ENCODE peak calls at places on chromosomes 6 and 20, in ten cellular contexts. Z, R, I, Y, K, D, V, O, L and T are unnamed samples.

GRCh38 chr6:134657751-134658522 is 292.0 kb downstream of the ALDH8A1 start:
- DNase-seq in Z (no peak), R (peak; percentile 65), I (no peak), Y (no peak), K (no peak), D (no peak), V (no peak), O (no peak), L (no peak), T (no peak)

GRCh38 chr20:52048365-52048764 is 143.2 kb downstream of the ZFP64 start:
- DNase-seq in Z (no peak), R (no peak), I (no peak), Y (no peak), K (peak; percentile 46), D (no peak), V (no peak), O (no peak), L (no peak), T (peak; percentile 61)

GRCh38 chr6:1498491-1499113 is 109.2 kb downstream of the FOXF2 start:
- DNase-seq in Z (no peak), R (no peak), I (no peak), Y (no peak), K (no peak), D (no peak), V (no peak), O (no peak), L (no peak), T (no peak)

GRCh38 chr20:49288250-49288751 is 10.4 kb upstream of the ZNFX1 start:
- DNase-seq in Z (no peak), R (no peak), I (no peak), Y (no peak), K (no peak), D (no peak), V (no peak), O (no peak), L (no peak), T (no peak)

GRCh38 chr20:48329676-48330644 is 497.8 kb downstream of the PREX1 start:
- DNase-seq in Z (no peak), R (peak; percentile 43), I (no peak), Y (no peak), K (peak; percentile 32), D (no peak), V (no peak), O (no peak), L (no peak), T (peak; percentile 13)

GRCh38 chr6:84606860-84607259 is 157.5 kb downstream of the TBX18 start:
- DNase-seq in Z (no peak), R (no peak), I (no peak), Y (no peak), K (no peak), D (no peak), V (no peak), O (no peak), L (no peak), T (no peak)

GRCh38 chr6:55276745-55277627 is 50.3 kb upstream of the GFRAL start:
- DNase-seq in Z (no peak), R (peak; percentile 57), I (no peak), Y (no peak), K (peak; percentile 7), D (no peak), V (peak; percentile 14), O (no peak), L (peak; percentile 38), T (peak; percentile 48)

GRCh38 chr6:82750570-82750969 is 315.1 kb downstream of the UBE3D start:
- DNase-seq in Z (no peak), R (no peak), I (no peak), Y (no peak), K (peak; percentile 82), D (no peak), V (no peak), O (no peak), L (no peak), T (no peak)

GRCh38 chr6:155265843-155266535 is 2.2 kb downstream of the CLDN20 start:
- DNase-seq in Z (no peak), R (no peak), I (no peak), Y (no peak), K (no peak), D (no peak), V (no peak), O (no peak), L (no peak), T (no peak)

GRCh38 chr20:10216146-10216741 is 2.4 kb upstream of the SNAP25 start:
- DNase-seq in Z (no peak), R (no peak), I (no peak), Y (no peak), K (peak; percentile 9), D (no peak), V (no peak), O (no peak), L (no peak), T (no peak)

GRCh38 chr6:14661188-14661587 is 543.6 kb downstream of the CD83 start:
- DNase-seq in Z (no peak), R (peak; percentile 41), I (no peak), Y (no peak), K (no peak), D (no peak), V (no peak), O (no peak), L (no peak), T (no peak)

GRCh38 chr6:154503576-154504501 is 6.6 kb downstream of the CNKSR3 start:
- DNase-seq in Z (no peak), R (no peak), I (no peak), Y (no peak), K (no peak), D (no peak), V (no peak), O (no peak), L (no peak), T (no peak)

GRCh38 chr6:80468398-80468797 is 361.9 kb downstream of the BCKDHB start:
- DNase-seq in Z (no peak), R (no peak), I (no peak), Y (no peak), K (no peak), D (no peak), V (no peak), O (no peak), L (no peak), T (no peak)

GRCh38 chr6:169848946-169849345 is 97.5 kb downstream of the ERMARD start:
- DNase-seq in Z (no peak), R (no peak), I (no peak), Y (peak; percentile 11), K (no peak), D (no peak), V (no peak), O (no peak), L (no peak), T (no peak)

GRCh38 chr6:108434222-108434621 is 126.5 kb upstream of the FOXO3 start:
- DNase-seq in Z (no peak), R (no peak), I (no peak), Y (no peak), K (no peak), D (no peak), V (no peak), O (no peak), L (no peak), T (no peak)

GRCh38 chr6:16338577-16339262 is 100.3 kb downstream of the GMPR start:
- DNase-seq in Z (peak; percentile 89), R (peak; percentile 58), I (peak; percentile 91), Y (peak; percentile 34), K (peak; percentile 95), D (peak; percentile 56), V (no peak), O (peak; percentile 89), L (peak; percentile 80), T (no peak)

GRCh38 chr20:44888226-44889103 is 3.0 kb downstream of the YWHAB start:
- DNase-seq in Z (no peak), R (peak; percentile 87), I (no peak), Y (no peak), K (no peak), D (no peak), V (no peak), O (no peak), L (no peak), T (no peak)

GRCh38 chr6:20402181-20403079 is 751 bp downstream of the E2F3 start:
- DNase-seq in Z (peak; percentile 72), R (no peak), I (peak; percentile 71), Y (peak; percentile 35), K (peak; percentile 54), D (no peak), V (peak; percentile 30), O (peak; percentile 84), L (peak; percentile 67), T (peak; percentile 61)

GRCh38 chr6:20403080-20403765 is 1.5 kb downstream of the E2F3 start:
- DNase-seq in Z (peak; percentile 96), R (peak; percentile 76), I (peak; percentile 89), Y (peak; percentile 84), K (peak; percentile 78), D (peak; percentile 76), V (peak; percentile 65), O (peak; percentile 98), L (peak; percentile 92), T (peak; percentile 93)

GRCh38 chr6:20403766-20404640 is 2.3 kb downstream of the E2F3 start:
- DNase-seq in Z (peak; percentile 70), R (peak; percentile 51), I (no peak), Y (peak; percentile 34), K (peak; percentile 61), D (no peak), V (no peak), O (no peak), L (no peak), T (peak; percentile 61)

GRCh38 chr6:20401403-20402180 is at the start of gene E2F3:
- DNase-seq in Z (peak; percentile 100), R (peak; percentile 100), I (peak; percentile 100), Y (peak; percentile 100), K (peak; percentile 99), D (peak; percentile 100), V (peak; percentile 100), O (peak; percentile 99), L (peak; percentile 100), T (peak; percentile 99)

GRCh38 chr6:20404641-20405032 is 3.0 kb downstream of the E2F3 start:
- DNase-seq in Z (no peak), R (peak; percentile 59), I (peak; percentile 65), Y (no peak), K (peak; percentile 62), D (no peak), V (peak; percentile 17), O (no peak), L (no peak), T (peak; percentile 79)
- H3K4me3 ChIP-seq in Z (peak overlapping the region; percentile 87), R (peak overlapping the region; percentile 93), I (peak overlapping the region; percentile 90), Y (peak overlapping the region; percentile 74), K (peak overlapping the region; percentile 84), D (peak overlapping the region; percentile 97), V (peak overlapping the region; percentile 87), O (peak overlapping the region; percentile 92), L (peak overlapping the region; percentile 89), T (peak overlapping the region; percentile 90)

GRCh38 chr20:17878069-17878911 is 90.3 kb downstream of the SNX5 start:
- DNase-seq in Z (peak; percentile 58), R (no peak), I (peak; percentile 50), Y (no peak), K (no peak), D (no peak), V (no peak), O (no peak), L (no peak), T (no peak)
- H3K4me1 ChIP-seq in Z (peaks cover 28% of the 10 kb centered on the region), R (no peaks in the 10 kb centered on the region), I (peaks cover 33% of the 10 kb centered on the region), Y (peaks cover 32% of the 10 kb centered on the region), K (peaks cover 22% of the 10 kb centered on the region), D (peaks cover 25% of the 10 kb centered on the region), V (peaks cover 24% of the 10 kb centered on the region), O (no peaks in the 10 kb centered on the region), L (peaks cover 22% of the 10 kb centered on the region), T (peaks cover 6% of the 10 kb centered on the region)

GRCh38 chr6:35522660-35523658 is 10.3 kb upstream of the TULP1 start:
- DNase-seq in Z (peak; percentile 82), R (peak; percentile 45), I (peak; percentile 85), Y (peak; percentile 81), K (peak; percentile 70), D (peak; percentile 59), V (peak; percentile 76), O (peak; percentile 92), L (peak; percentile 73), T (peak; percentile 91)
- H3K4me3 ChIP-seq in Z (peak overlapping the region; percentile 40), R (no peak overlapping the region), I (peak overlapping the region; percentile 29), Y (peak overlapping the region; percentile 12), K (no peak overlapping the region), D (peak overlapping the region; percentile 51), V (peak overlapping the region; percentile 31), O (no peak overlapping the region), L (peak overlapping the region; percentile 17), T (no peak overlapping the region)

GRCh38 chr20:63438121-63438520 is 34.3 kb downstream of the KCNQ2 start:
- DNase-seq in Z (no peak), R (no peak), I (no peak), Y (no peak), K (no peak), D (no peak), V (no peak), O (no peak), L (no peak), T (no peak)
- H3K4me1 ChIP-seq in Z (no peaks in the 10 kb centered on the region), R (no peaks in the 10 kb centered on the region), I (no peaks in the 10 kb centered on the region), Y (no peaks in the 10 kb centered on the region), K (no peaks in the 10 kb centered on the region), D (no peaks in the 10 kb centered on the region), V (no peaks in the 10 kb centered on the region), O (no peaks in the 10 kb centered on the region), L (no peaks in the 10 kb centered on the region), T (peaks cover 5% of the 10 kb centered on the region)